ENCODE peak calls at places on chromosomes 5 and 9, in seven cellular contexts. V, N, C, T, P, D and J are unnamed samples. For H3K9me3, the result is how much of the 10 kb centered on the place peaks cover.

GRCh38 chr9:16371306-16371705 is 499.2 kb downstream of the BNC2 start:
- DNase-seq in P (peak), N (no peak), D (no peak), C (no peak), T (no peak), V (no peak), J (no peak)

GRCh38 chr5:110517396-110517795 is 209.1 kb downstream of the TMEM232 start:
- DNase-seq in V (no peak), N (no peak), C (no peak), D (no peak), T (no peak), P (no peak), J (no peak)

GRCh38 chr5:133902521-133903118 is 65.8 kb downstream of the C5orf15 start:
- DNase-seq in N (no peak), C (no peak), V (no peak), T (no peak), P (no peak), D (no peak), J (no peak)

GRCh38 chr5:90221947-90222346 is 187.6 kb downstream of the CETN3 start:
- DNase-seq in N (no peak), V (peak), P (no peak), T (no peak), C (no peak), D (no peak), J (no peak)

GRCh38 chr5:170132642-170133448 is 27.1 kb downstream of the FOXI1 start:
- DNase-seq in T (no peak), C (no peak), V (peak), N (no peak), P (no peak), D (no peak), J (no peak)

GRCh38 chr5:174101331-174101730 is 55.8 kb downstream of the NSG2 start:
- DNase-seq in T (no peak), D (no peak), C (no peak), P (no peak), V (no peak), N (no peak), J (no peak)

GRCh38 chr9:77486968-77487367 is 161.2 kb downstream of the GNA14 start:
- DNase-seq in C (no peak), T (no peak), V (peak), N (no peak), P (no peak), D (no peak), J (no peak)

GRCh38 chr9:134752476-134752875 is 110.9 kb downstream of the COL5A1 start:
- DNase-seq in D (no peak), N (no peak), T (no peak), V (no peak), P (no peak), C (no peak), J (no peak)

GRCh38 chr5:124103671-124104070 is 591.7 kb downstream of the CSNK1G3 start:
- DNase-seq in T (no peak), C (no peak), N (no peak), P (no peak), V (peak), D (no peak), J (no peak)

GRCh38 chr5:110625376-110625999 is 101.0 kb downstream of the TMEM232 start:
- DNase-seq in D (no peak), N (no peak), T (no peak), P (no peak), C (no peak), V (peak), J (no peak)

GRCh38 chr9:125255781-125256391 is 5.7 kb upstream of the GAPVD1 start:
- DNase-seq in V (peak), T (no peak), N (no peak), C (no peak), D (no peak), P (no peak), J (no peak)

GRCh38 chr9:137035507-137035834 is 3.6 kb upstream of the FUT7 start:
- DNase-seq in D (no peak), C (no peak), V (no peak), N (no peak), P (no peak), T (no peak), J (no peak)

DNA sequence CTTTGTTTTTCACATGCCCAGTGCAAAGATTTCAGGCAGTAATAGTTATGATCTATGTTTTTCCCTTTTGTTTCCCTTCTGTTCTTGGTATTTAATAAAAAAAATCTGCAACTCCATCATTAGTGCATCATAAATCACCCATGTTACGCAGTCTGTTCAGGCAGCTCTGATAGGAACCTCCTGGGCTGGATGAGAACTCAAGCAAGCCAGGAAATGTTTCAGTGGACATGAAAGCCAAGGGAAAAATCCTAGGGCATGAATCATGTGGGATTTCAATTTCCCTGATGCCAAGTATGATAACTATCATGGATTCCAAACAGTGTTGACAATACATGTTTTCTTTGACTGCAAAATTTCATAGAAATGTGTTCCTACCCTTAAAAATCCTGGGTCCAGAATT is 119.7 kb upstream of the TARS1 start:
- DNase-seq in V (peak), C (no peak), D (no peak), T (no peak), N (no peak), P (peak), J (no peak)
- H3K27ac ChIP-seq in V (peak), C (no peak), D (no peak), T (peak), N (no peak), P (no peak), J (no peak)

DNA sequence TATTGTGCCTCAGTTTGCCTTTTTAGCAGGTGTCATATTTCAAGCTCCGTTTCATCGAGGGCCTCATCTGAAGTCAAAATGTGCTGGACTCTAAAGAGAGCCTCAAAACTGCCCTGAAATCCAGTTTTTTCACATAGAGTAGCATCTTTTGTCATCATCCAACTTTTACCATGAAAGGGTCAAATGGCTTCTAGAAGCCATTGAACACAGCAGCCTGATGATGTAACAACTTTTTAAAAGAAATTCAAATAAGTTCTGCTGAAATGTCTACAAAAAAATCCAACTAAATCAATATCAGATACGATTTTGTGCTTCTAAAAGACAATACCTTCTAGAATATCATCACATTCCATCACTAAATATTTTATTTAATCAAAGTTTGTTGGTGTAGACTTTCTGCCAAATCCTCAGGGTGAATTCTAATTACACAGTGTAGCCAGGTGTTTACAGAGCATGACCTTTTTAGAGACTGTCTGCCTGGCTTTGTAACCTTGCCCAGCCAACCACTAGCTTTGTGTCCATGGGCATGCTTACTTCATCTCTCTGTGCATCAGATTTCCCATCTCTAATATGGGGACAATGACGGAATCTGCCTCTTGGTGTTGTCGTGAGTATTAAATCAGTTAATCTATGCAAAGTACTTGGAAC is 505.0 kb downstream of the EBF1 start:
- DNase-seq in P (no peak), C (no peak), V (no peak), T (no peak), N (no peak), D (no peak), J (no peak)
- H3K9me3 ChIP-seq in P (under half), C (under half), V (under half), T (under half), N (under half), D (under half), J (under half)

GRCh38 chr5:157308826-157309465 is 43.0 kb downstream of the CYFIP2 start:
- DNase-seq in P (no peak), N (no peak), D (no peak), T (no peak), C (no peak), V (peak), J (no peak)
- TF ChIP-seq CTCF in P (no peak), N (peak), D (no peak), T (no peak), C (no peak), V (peak), J (no peak)

DNA sequence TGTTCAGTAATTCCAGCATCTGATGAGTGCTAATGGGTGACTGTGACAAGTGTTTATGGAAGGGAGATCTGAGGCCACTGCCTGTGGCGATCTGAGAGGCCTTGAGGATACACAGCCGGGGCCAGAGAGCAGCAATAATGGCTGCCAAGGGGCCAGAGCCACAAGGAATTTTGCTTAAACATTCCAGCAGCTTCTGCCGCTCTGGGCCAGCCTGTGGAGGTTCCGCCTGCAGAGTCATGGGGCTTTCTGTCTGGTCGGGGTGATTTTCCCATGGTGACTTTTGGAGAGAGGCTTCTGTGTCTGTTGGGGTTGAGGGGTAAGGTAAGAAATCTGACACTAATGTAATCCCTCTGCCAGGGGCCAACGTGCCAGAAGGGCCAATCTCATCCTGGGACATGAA is 353.5 kb downstream of the ADAMTS6 start:
- DNase-seq in T (no peak), P (no peak), N (no peak), D (no peak), C (no peak), V (no peak), J (no peak)
- H3K27ac ChIP-seq in T (no peak), P (no peak), N (no peak), D (no peak), C (no peak), V (no peak), J (no peak)

DNA sequence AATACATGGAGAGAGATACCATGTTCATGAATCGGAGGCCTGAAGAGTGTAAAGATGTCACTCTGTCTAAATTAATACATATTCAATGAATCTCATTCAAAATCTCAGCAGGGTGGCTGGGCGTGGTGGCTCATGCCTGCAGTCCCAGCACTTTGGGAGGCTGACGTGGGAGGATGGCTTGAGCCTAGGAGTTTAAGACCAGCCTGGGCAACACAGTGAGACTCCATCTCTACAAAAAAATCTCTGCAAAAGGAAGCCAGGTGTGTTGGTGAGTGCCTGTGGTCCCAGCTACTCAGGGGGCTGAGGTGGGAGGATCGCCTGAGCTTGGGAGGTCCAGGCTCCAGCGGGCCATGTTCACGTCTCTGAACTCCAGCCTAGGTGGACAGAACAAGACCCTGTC is 49.7 kb downstream of the COL23A1 start:
- DNase-seq in T (no peak), V (no peak), D (no peak), C (no peak), N (no peak), P (no peak), J (no peak)
- H3K9me3 ChIP-seq in T (under half), V (under half), D (under half), C (under half), N (under half), P (under half), J (under half)

GRCh38 chr5:178820001-178820400 is 39.8 kb upstream of the ZNF354B start:
- DNase-seq in D (no peak), V (no peak), C (no peak), P (no peak), N (no peak), T (no peak), J (no peak)

GRCh38 chr5:178817506-178817905 is 42.2 kb upstream of the ZNF354B start:
- DNase-seq in D (no peak), N (no peak), T (no peak), P (no peak), C (no peak), V (no peak), J (no peak)

DNA sequence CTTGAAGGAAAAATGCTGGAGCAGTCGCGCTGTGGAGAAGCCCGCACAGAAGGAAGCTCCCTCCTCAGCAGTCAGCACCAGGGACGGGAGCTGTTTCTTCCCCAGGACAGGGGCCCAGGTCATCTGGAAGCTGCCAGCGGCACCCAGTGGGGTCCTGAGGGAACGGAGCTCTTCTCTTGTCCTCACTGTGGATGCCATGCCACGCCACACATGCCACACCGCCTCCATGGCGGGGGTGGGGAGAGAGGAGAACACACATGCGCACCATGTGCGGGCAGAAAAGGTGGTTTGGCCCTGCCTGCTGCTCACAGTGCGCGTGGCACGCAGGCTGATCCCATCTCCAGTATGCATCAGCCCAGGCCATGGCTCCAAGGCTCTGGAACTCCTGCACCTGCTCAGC is 41.7 kb upstream of the ZNF354B start:
- DNase-seq in V (no peak), P (no peak), N (no peak), T (no peak), D (no peak), C (no peak), J (no peak)
- TF ChIP-seq CTCF in V (no peak), P (no peak), N (no peak), T (no peak), D (no peak), C (no peak), J (no peak)

GRCh38 chr9:2502210-2502609 is 119.4 kb upstream of the VLDLR start:
- DNase-seq in N (no peak), T (no peak), V (no peak), C (no peak), P (no peak), D (no peak), J (no peak)
- H3K27ac ChIP-seq in N (no peak), T (no peak), V (no peak), C (no peak), P (no peak), D (no peak), J (no peak)

DNA sequence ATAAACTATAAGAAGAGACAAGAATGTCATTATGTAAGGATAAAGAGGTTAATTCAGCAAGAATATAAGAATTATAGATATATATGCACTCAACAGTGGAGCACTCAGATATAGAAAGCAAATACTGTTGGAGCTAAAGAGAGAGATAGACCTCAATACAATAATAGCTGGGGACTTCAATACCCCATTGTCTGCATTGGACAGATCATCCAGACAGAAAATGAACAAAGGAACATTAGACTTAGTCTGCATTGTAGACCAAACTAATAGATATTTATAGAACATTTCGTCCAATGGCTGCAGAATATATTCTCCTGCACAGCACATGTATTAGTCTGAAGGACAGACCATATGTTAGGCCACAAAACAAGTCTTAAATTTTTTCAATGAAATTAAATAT is 777.1 kb downstream of the CDH18 start:
- DNase-seq in N (no peak), D (no peak), C (no peak), P (no peak), V (no peak), T (no peak), J (no peak)
- H3K9me3 ChIP-seq in N (under half), D (under half), C (under half), P (under half), V (under half), T (under half), J (under half)

DNA sequence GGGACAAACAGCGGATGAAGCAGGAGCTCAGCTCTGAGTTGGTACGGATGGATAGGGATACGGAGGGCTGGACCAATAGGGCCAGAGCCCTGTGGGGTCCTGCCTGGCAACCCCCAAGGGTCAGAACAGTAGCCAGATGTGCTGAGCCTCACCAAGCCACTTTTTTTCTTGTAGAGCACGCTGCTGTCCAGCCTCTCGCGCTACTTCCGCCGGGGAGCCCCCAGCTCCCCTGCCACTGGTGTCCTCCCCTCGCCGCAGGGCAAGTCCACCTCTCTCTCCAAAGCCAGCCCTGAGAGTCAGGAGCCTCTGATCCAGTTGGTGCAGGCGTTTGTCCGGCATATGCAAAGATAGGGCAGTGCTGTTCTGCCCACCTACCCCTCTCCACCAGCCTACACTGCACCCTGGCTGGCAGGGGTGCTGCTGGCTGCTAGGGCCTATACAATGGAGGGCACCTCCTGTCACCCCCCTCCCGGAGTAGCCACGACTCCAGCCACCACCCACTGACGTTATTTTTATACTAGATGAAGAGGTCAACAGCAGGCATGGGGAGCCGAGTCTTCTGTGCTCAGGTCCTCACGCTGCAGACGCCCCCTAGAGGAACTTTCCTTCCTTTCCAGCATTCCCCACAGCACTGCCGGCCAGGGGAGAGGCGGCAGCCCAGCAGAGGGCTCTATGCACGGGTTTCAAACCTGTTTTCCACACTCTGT is 21.6 kb downstream of the SH3GLB2 start:
- DNase-seq in D (peak), V (peak), T (no peak), P (peak), N (peak), C (peak), J (peak)
- TF ChIP-seq CTCF in D (peak), V (peak), T (peak), P (peak), N (peak), C (peak), J (peak)

DNA sequence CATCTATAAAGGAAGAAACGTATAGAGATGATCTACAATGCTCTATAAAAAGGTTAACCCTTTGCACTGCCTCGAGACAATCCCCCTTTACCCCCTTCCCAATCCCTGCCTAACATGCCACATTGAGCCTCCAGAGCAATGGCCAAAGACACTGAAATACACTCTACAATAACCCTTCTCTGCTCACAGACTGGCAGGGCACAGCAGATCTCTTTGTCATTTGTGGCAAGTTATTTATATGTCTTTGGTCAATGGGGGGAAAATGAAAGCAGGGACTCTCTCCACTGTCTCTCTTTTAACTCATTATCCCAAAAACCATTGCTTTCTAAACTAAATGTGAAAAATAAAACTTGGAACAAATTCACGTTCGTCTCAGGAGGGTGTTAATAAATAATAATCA is 51.7 kb downstream of the PTCH1 start:
- DNase-seq in C (no peak), T (no peak), V (no peak), P (no peak), N (no peak), D (no peak), J (no peak)
- H3K27ac ChIP-seq in C (no peak), T (no peak), V (no peak), P (no peak), N (no peak), D (no peak), J (no peak)